ENCODE peak calls at places on chromosome 7, in five cellular contexts. U is ELR, A is AG10803, I is AML-193, J is cardiac muscle cell. L is an unnamed sample.
A peak's percentile ranks its signal among the peaks of the same experiment; 100 is the strongest.

GRCh38 chr7:50362142-50362541 is 57.6 kb downstream of the IKZF1 start:
- DNase-seq in U (no peak), A (no peak), I (no peak), J (no peak), L (no peak)

GRCh38 chr7:39306028-39306570 is 260.1 kb upstream of the YAE1 start:
- DNase-seq in U (no peak), A (peak; percentile 33), I (no peak), J (no peak), L (no peak)

GRCh38 chr7:150983893-150984368 is 5.8 kb upstream of the KCNH2 start:
- DNase-seq in U (peak; percentile 39), A (peak; percentile 17), I (no peak), J (peak; percentile 41), L (no peak)

GRCh38 chr7:137933270-137934017 is 68.4 kb downstream of the CREB3L2 start:
- DNase-seq in U (peak; percentile 65), A (peak; percentile 71), I (no peak), J (peak; percentile 55), L (no peak)

GRCh38 chr7:33904680-33905388 is 505 bp upstream of the BMPER start:
- DNase-seq in U (peak; percentile 86), A (peak; percentile 72), I (no peak), J (peak; percentile 74), L (no peak)

GRCh38 chr7:104857458-104858425 is 156.3 kb upstream of the KMT2E start:
- DNase-seq in U (no peak), A (no peak), I (no peak), J (no peak), L (no peak)

GRCh38 chr7:18570890-18571478 is 75.4 kb downstream of the HDAC9 start:
- DNase-seq in U (peak; percentile 64), A (peak; percentile 64), I (peak; percentile 11), J (peak; percentile 70), L (no peak)

GRCh38 chr7:31373337-31374289 is 33.1 kb upstream of the NEUROD6 start:
- DNase-seq in U (peak; percentile 79), A (peak; percentile 34), I (peak; percentile 24), J (peak; percentile 65), L (peak; percentile 1)

GRCh38 chr7:95549818-95550529 is 46.3 kb downstream of the PDK4 start:
- DNase-seq in U (peak; percentile 89), A (peak; percentile 31), I (no peak), J (peak; percentile 97), L (peak; percentile 90)

GRCh38 chr7:114086491-114086905 is 167.7 kb upstream of the PPP1R3A start:
- DNase-seq in U (peak; percentile 26), A (no peak), I (no peak), J (no peak), L (no peak)

GRCh38 chr7:147428075-147428474 is 1162.5 kb upstream of the C7orf33 start:
- DNase-seq in U (no peak), A (no peak), I (no peak), J (no peak), L (no peak)

GRCh38 chr7:134533288-134533771 is 6.0 kb downstream of the AKR1B10 start:
- DNase-seq in U (peak; percentile 52), A (peak; percentile 13), I (no peak), J (no peak), L (no peak)

GRCh38 chr7:117200786-117201185 is 122.1 kb downstream of the WNT2 start:
- DNase-seq in U (no peak), A (no peak), I (no peak), J (no peak), L (no peak)

GRCh38 chr7:99601656-99602310 is 3.7 kb downstream of the TMEM225B start:
- DNase-seq in U (no peak), A (no peak), I (no peak), J (no peak), L (no peak)

GRCh38 chr7:100568936-100569844 is 4.5 kb downstream of the SAP25 start:
- DNase-seq in U (peak; percentile 53), A (no peak), I (peak; percentile 41), J (peak; percentile 61), L (no peak)

GRCh38 chr7:100975391-100975821 is 6.0 kb downstream of the MUC12 start:
- DNase-seq in U (no peak), A (no peak), I (no peak), J (no peak), L (no peak)

GRCh38 chr7:81606078-81606863 is 163.6 kb downstream of the HGF start:
- DNase-seq in U (no peak), A (no peak), I (no peak), J (no peak), L (no peak)

GRCh38 chr7:53110425-53110824 is 75.0 kb downstream of the POM121L12 start:
- DNase-seq in U (no peak), A (no peak), I (no peak), J (no peak), L (no peak)

GRCh38 chr7:45923290-45923689 is 2.2 kb upstream of the IGFBP3 start:
- DNase-seq in U (peak; percentile 84), A (peak; percentile 81), I (peak; percentile 36), J (peak; percentile 85), L (no peak)

GRCh38 chr7:127968547-127968946 is 62.7 kb downstream of the LRRC4 start:
- DNase-seq in U (no peak), A (no peak), I (no peak), J (peak; percentile 30), L (no peak)

GRCh38 chr7:125299366-125299765 is 369.7 kb upstream of the POT1 start:
- DNase-seq in U (no peak), A (no peak), I (no peak), J (no peak), L (no peak)

L was measured in skeletal muscle cell.